ENCODE peak calls at places on chromosomes 4 and X, in four cellular contexts. One of them, this sample, is unnamed.

GRCh38 chr4:65825121-65825520 is 154.8 kb upstream of the EPHA5 start:
- DNase-seq in HepG2: no peak
- DNase-seq in GM12878: no peak
- DNase-seq in HEK293T: no peak
- DNase-seq in this sample: no peak

GRCh38 chr4:129246850-129247542 is 151.0 kb downstream of the C4orf33 start:
- DNase-seq in HepG2: no peak
- DNase-seq in GM12878: no peak
- DNase-seq in HEK293T: peak
- DNase-seq in this sample: no peak

GRCh38 chr4:165580379-165580905 is 201.6 kb downstream of the CPE start:
- DNase-seq in GM12878: no peak
- DNase-seq in HepG2: no peak
- DNase-seq in HEK293T: peak
- DNase-seq in this sample: no peak

GRCh38 chr4:26062221-26062620 is 148.2 kb downstream of the SMIM20 start:
- DNase-seq in HepG2: no peak
- DNase-seq in GM12878: no peak
- DNase-seq in HEK293T: no peak
- DNase-seq in this sample: no peak

GRCh38 chrX:114075073-114075673 is 508.7 kb upstream of the HTR2C start:
- DNase-seq in GM12878: no peak
- DNase-seq in HEK293T: no peak
- DNase-seq in HepG2: no peak
- DNase-seq in this sample: no peak

GRCh38 chrX:9055354-9055753 is 21.4 kb upstream of the FAM9B start:
- DNase-seq in HepG2: no peak
- DNase-seq in HEK293T: no peak
- DNase-seq in GM12878: no peak
- DNase-seq in this sample: no peak

GRCh38 chrX:71315917-71316316 is 14.4 kb downstream of the ITGB1BP2 start:
- DNase-seq in GM12878: no peak
- DNase-seq in HEK293T: no peak
- DNase-seq in HepG2: no peak
- DNase-seq in this sample: no peak

GRCh38 chrX:11899091-11899490 is 141.1 kb downstream of the MSL3 start:
- DNase-seq in HepG2: no peak
- DNase-seq in GM12878: no peak
- DNase-seq in HEK293T: no peak
- DNase-seq in this sample: no peak

GRCh38 chr4:19945979-19946380 is 305.7 kb upstream of the SLIT2 start:
- DNase-seq in HepG2: no peak
- DNase-seq in HEK293T: no peak
- DNase-seq in GM12878: no peak
- DNase-seq in this sample: no peak

GRCh38 chr4:126678608-126679007 is 954.1 kb upstream of the INTU start:
- DNase-seq in GM12878: no peak
- DNase-seq in HepG2: no peak
- DNase-seq in HEK293T: no peak
- DNase-seq in this sample: no peak

GRCh38 chr4:149112109-149112508 is 669.9 kb upstream of the NR3C2 start:
- DNase-seq in HEK293T: no peak
- DNase-seq in GM12878: no peak
- DNase-seq in HepG2: no peak
- DNase-seq in this sample: no peak

GRCh38 chr4:55932489-55932888 is 16.3 kb upstream of the CEP135 start:
- DNase-seq in GM12878: no peak
- DNase-seq in HepG2: no peak
- DNase-seq in HEK293T: no peak
- DNase-seq in this sample: no peak

GRCh38 chrX:10110984-10111363 is 45.8 kb upstream of the CLCN4 start:
- DNase-seq in HepG2: no peak
- DNase-seq in HEK293T: no peak
- DNase-seq in GM12878: peak
- DNase-seq in this sample: no peak

GRCh38 chrX:144732588-144732987 is 514.7 kb upstream of the SPANXN1 start:
- DNase-seq in HEK293T: no peak
- DNase-seq in HepG2: no peak
- DNase-seq in GM12878: no peak
- DNase-seq in this sample: no peak

GRCh38 chrX:108468486-108468885 is 28.8 kb downstream of the COL4A5 start:
- DNase-seq in HEK293T: no peak
- DNase-seq in GM12878: no peak
- DNase-seq in HepG2: no peak
- DNase-seq in this sample: no peak

GRCh38 chrX:115709039-115709438 is 148.1 kb downstream of the PLS3 start:
- DNase-seq in GM12878: no peak
- DNase-seq in HEK293T: no peak
- DNase-seq in HepG2: no peak
- DNase-seq in this sample: no peak

GRCh38 chr4:23932935-23933334 is 43.1 kb upstream of the PPARGC1A start:
- DNase-seq in HepG2: no peak
- DNase-seq in GM12878: no peak
- DNase-seq in HEK293T: no peak
- DNase-seq in this sample: no peak

GRCh38 chr4:82515705-82516104 is 46.1 kb downstream of the TMEM150C start:
- DNase-seq in HepG2: no peak
- DNase-seq in HEK293T: no peak
- DNase-seq in GM12878: no peak
- DNase-seq in this sample: no peak

GRCh38 chrX:22081475-22082092 is 49.5 kb downstream of the PHEX start:
- DNase-seq in GM12878: no peak
- DNase-seq in HepG2: peak
- DNase-seq in HEK293T: peak
- DNase-seq in this sample: peak

DNA sequence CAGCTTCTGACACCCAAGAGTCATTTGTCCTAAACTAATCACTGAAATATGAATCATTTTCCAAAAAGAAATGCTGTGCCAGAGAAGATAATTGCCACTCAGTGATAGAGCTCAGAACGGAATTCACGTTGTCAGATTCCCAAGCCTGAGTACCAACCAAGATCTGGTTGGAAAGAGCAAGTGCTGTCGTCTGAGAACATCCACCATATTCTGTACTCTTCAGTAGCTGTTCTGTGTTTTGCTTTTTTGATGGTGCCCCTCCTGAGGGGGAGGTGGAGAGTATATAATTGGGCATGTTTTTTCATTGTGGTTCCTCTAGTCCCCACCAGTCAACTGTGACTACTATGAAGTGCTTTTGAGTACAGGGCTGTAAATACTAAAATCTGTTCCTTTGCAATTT is 13.2 kb downstream of the RUFY3 start:
- DNase-seq in GM12878: no peak
- DNase-seq in HEK293T: no peak
- DNase-seq in HepG2: no peak
- DNase-seq in this sample: no peak
- TF ChIP-seq TARDBP in GM12878: no peak
- TF ChIP-seq TARDBP in HEK293T: no peak
- TF ChIP-seq TARDBP in HepG2: no peak
- TF ChIP-seq TARDBP in this sample: no peak

GRCh38 chr4:70471897-70472296 is at the start of gene MUC7:
- DNase-seq in HEK293T: no peak
- DNase-seq in HepG2: no peak
- DNase-seq in GM12878: no peak
- DNase-seq in this sample: no peak
- TF ChIP-seq TARDBP in HEK293T: no peak
- TF ChIP-seq TARDBP in HepG2: no peak
- TF ChIP-seq TARDBP in GM12878: no peak
- TF ChIP-seq TARDBP in this sample: no peak

GRCh38 chr4:66949424-66949823 is 595.9 kb downstream of the CENPC start:
- DNase-seq in HEK293T: no peak
- DNase-seq in HepG2: no peak
- DNase-seq in GM12878: no peak
- DNase-seq in this sample: no peak
- TF ChIP-seq TARDBP in HEK293T: no peak
- TF ChIP-seq TARDBP in HepG2: no peak
- TF ChIP-seq TARDBP in GM12878: no peak
- TF ChIP-seq TARDBP in this sample: no peak

GRCh38 chr4:140136509-140136908 is 17.5 kb downstream of the MAML3 start:
- DNase-seq in HEK293T: no peak
- DNase-seq in HepG2: no peak
- DNase-seq in GM12878: no peak
- DNase-seq in this sample: no peak

GRCh38 chr4:140137654-140138053 is 16.3 kb downstream of the MAML3 start:
- DNase-seq in HEK293T: no peak
- DNase-seq in HepG2: no peak
- DNase-seq in GM12878: no peak
- DNase-seq in this sample: no peak

GRCh38 chr4:140133576-140133975 is 20.4 kb downstream of the MAML3 start:
- DNase-seq in HEK293T: no peak
- DNase-seq in HepG2: no peak
- DNase-seq in GM12878: no peak
- DNase-seq in this sample: no peak

GRCh38 chr4:140134780-140135179 is 19.2 kb downstream of the MAML3 start:
- DNase-seq in HEK293T: no peak
- DNase-seq in GM12878: no peak
- DNase-seq in HepG2: no peak
- DNase-seq in this sample: no peak

DNA sequence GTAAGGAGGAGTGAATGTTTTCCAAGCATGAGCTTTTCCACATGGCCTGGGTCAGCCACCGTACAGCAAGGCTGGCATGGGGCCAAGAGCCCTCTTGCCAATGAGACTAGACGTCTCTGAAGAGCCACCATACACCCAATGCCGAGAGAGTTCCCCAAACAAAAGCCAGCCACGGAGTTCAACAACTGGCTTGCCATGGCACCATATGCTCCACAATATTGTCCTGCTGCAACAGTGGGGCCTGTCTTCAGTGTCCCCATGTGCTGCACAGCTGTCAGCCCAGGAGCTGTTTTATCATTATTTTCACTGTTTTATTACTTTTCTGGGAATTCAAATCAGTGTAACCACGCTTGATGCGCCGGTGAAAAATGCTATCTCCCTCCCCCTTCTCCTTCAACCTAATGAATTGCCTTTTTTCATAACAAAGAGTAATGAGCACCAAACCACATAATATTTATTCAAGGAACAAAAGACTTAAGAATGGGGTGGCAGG is 18.4 kb downstream of the MAML3 start:
- DNase-seq in GM12878: no peak
- DNase-seq in HEK293T: peak
- DNase-seq in HepG2: no peak
- DNase-seq in this sample: no peak
- TF ChIP-seq TARDBP in GM12878: no peak
- TF ChIP-seq TARDBP in HEK293T: no peak
- TF ChIP-seq TARDBP in HepG2: no peak
- TF ChIP-seq TARDBP in this sample: no peak

GRCh38 chr4:61277785-61278184 is 77.7 kb downstream of the ADGRL3 start:
- DNase-seq in GM12878: no peak
- DNase-seq in HEK293T: no peak
- DNase-seq in HepG2: no peak
- DNase-seq in this sample: no peak
- TF ChIP-seq TARDBP in GM12878: no peak
- TF ChIP-seq TARDBP in HEK293T: no peak
- TF ChIP-seq TARDBP in HepG2: no peak
- TF ChIP-seq TARDBP in this sample: no peak

GRCh38 chr4:176185068-176185467 is 10.3 kb downstream of the SPATA4 start:
- DNase-seq in GM12878: no peak
- DNase-seq in HepG2: no peak
- DNase-seq in HEK293T: no peak
- DNase-seq in this sample: no peak
- TF ChIP-seq TARDBP in GM12878: no peak
- TF ChIP-seq TARDBP in HepG2: no peak
- TF ChIP-seq TARDBP in HEK293T: no peak
- TF ChIP-seq TARDBP in this sample: no peak

DNA sequence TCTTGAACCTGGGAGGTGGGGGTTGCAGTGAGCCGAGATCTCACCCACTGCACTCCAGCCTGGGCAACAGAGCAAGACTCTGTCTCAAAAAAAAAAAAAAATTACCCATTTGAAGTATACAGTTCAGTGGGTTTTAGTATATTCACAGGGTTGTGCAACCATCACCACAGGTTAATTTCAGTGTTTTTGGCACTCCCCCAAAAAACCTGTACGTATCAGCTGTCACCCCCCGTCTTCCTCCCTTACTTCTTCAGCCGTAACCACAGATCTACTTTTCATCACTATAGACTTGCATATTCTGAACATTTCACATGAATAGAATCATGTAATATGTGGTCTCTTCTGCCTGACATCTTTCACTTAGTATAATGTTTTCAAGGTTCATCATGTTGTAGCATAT is 11.7 kb upstream of the PTTG2 start:
- DNase-seq in HEK293T: no peak
- DNase-seq in HepG2: no peak
- DNase-seq in GM12878: peak
- DNase-seq in this sample: no peak
- TF ChIP-seq TARDBP in HEK293T: no peak
- TF ChIP-seq TARDBP in HepG2: no peak
- TF ChIP-seq TARDBP in GM12878: no peak
- TF ChIP-seq TARDBP in this sample: no peak

This sample was measured in K562.